ENCODE peak calls at places on chromosomes 2 and 18, in six cellular contexts. One of them, this sample, is unnamed.

GRCh38 chr2:222034058-222034457 is 264.7 kb downstream of the PAX3 start:
- DNase-seq in left cardiac atrium: no peak
- DNase-seq in dorsolateral prefrontal cortex: no peak
- DNase-seq in SK-N-SH: no peak
- DNase-seq in HS-5: no peak
- DNase-seq in CD8-positive, alpha-beta T cell: no peak
- DNase-seq in this sample: no peak

GRCh38 chr2:172704072-172704936 is 31.3 kb upstream of the RAPGEF4 start:
- DNase-seq in dorsolateral prefrontal cortex: no peak
- DNase-seq in SK-N-SH: peak; percentile 44
- DNase-seq in HS-5: no peak
- DNase-seq in left cardiac atrium: no peak
- DNase-seq in CD8-positive, alpha-beta T cell: no peak
- DNase-seq in this sample: no peak

GRCh38 chr2:228367356-228367755 is 185.9 kb upstream of the SPHKAP start:
- DNase-seq in dorsolateral prefrontal cortex: no peak
- DNase-seq in left cardiac atrium: no peak
- DNase-seq in SK-N-SH: no peak
- DNase-seq in CD8-positive, alpha-beta T cell: no peak
- DNase-seq in HS-5: no peak
- DNase-seq in this sample: no peak

GRCh38 chr2:5825686-5826085 is 133.5 kb downstream of the SOX11 start:
- DNase-seq in SK-N-SH: no peak
- DNase-seq in left cardiac atrium: no peak
- DNase-seq in dorsolateral prefrontal cortex: no peak
- DNase-seq in HS-5: no peak
- DNase-seq in CD8-positive, alpha-beta T cell: no peak
- DNase-seq in this sample: no peak

GRCh38 chr2:105691942-105692341 is 52.8 kb upstream of the NCK2 start:
- DNase-seq in left cardiac atrium: no peak
- DNase-seq in CD8-positive, alpha-beta T cell: no peak
- DNase-seq in dorsolateral prefrontal cortex: no peak
- DNase-seq in SK-N-SH: no peak
- DNase-seq in HS-5: no peak
- DNase-seq in this sample: no peak

GRCh38 chr2:147097747-147098146 is 747.1 kb upstream of the ACVR2A start:
- DNase-seq in CD8-positive, alpha-beta T cell: no peak
- DNase-seq in SK-N-SH: no peak
- DNase-seq in left cardiac atrium: no peak
- DNase-seq in dorsolateral prefrontal cortex: no peak
- DNase-seq in HS-5: no peak
- DNase-seq in this sample: no peak

GRCh38 chr18:7535436-7536190 is 31.5 kb upstream of the PTPRM start:
- DNase-seq in HS-5: peak; percentile 25
- DNase-seq in left cardiac atrium: no peak
- DNase-seq in dorsolateral prefrontal cortex: no peak
- DNase-seq in SK-N-SH: no peak
- DNase-seq in CD8-positive, alpha-beta T cell: no peak
- DNase-seq in this sample: no peak

GRCh38 chr2:30301551-30301950 is 70.2 kb downstream of the LBH start:
- DNase-seq in dorsolateral prefrontal cortex: no peak
- DNase-seq in left cardiac atrium: no peak
- DNase-seq in CD8-positive, alpha-beta T cell: no peak
- DNase-seq in HS-5: no peak
- DNase-seq in SK-N-SH: no peak
- DNase-seq in this sample: no peak

GRCh38 chr2:66462196-66462825 is 27.4 kb downstream of the MEIS1 start:
- DNase-seq in dorsolateral prefrontal cortex: no peak
- DNase-seq in SK-N-SH: no peak
- DNase-seq in left cardiac atrium: no peak
- DNase-seq in HS-5: no peak
- DNase-seq in CD8-positive, alpha-beta T cell: no peak
- DNase-seq in this sample: no peak

GRCh38 chr2:240224676-240225075 is 84.2 kb upstream of the OTOS start:
- DNase-seq in HS-5: peak; percentile 23
- DNase-seq in dorsolateral prefrontal cortex: no peak
- DNase-seq in CD8-positive, alpha-beta T cell: no peak
- DNase-seq in left cardiac atrium: no peak
- DNase-seq in SK-N-SH: no peak
- DNase-seq in this sample: no peak

GRCh38 chr18:44816028-44816427 is 135.3 kb downstream of the SETBP1 start:
- DNase-seq in CD8-positive, alpha-beta T cell: no peak
- DNase-seq in dorsolateral prefrontal cortex: no peak
- DNase-seq in HS-5: no peak
- DNase-seq in left cardiac atrium: no peak
- DNase-seq in SK-N-SH: no peak
- DNase-seq in this sample: no peak

GRCh38 chr18:23605941-23606340 is 19.6 kb upstream of the NPC1 start:
- DNase-seq in HS-5: no peak
- DNase-seq in left cardiac atrium: no peak
- DNase-seq in dorsolateral prefrontal cortex: no peak
- DNase-seq in SK-N-SH: no peak
- DNase-seq in CD8-positive, alpha-beta T cell: no peak
- DNase-seq in this sample: no peak

GRCh38 chr2:99960724-99961566 is 181.4 kb downstream of the AFF3 start:
- DNase-seq in left cardiac atrium: peak; percentile 56
- DNase-seq in dorsolateral prefrontal cortex: peak; percentile 51
- DNase-seq in CD8-positive, alpha-beta T cell: no peak
- DNase-seq in SK-N-SH: no peak
- DNase-seq in HS-5: no peak
- DNase-seq in this sample: no peak

GRCh38 chr2:54672587-54673456 is 50.6 kb upstream of the EML6 start:
- DNase-seq in HS-5: no peak
- DNase-seq in SK-N-SH: no peak
- DNase-seq in left cardiac atrium: no peak
- DNase-seq in CD8-positive, alpha-beta T cell: no peak
- DNase-seq in dorsolateral prefrontal cortex: no peak
- DNase-seq in this sample: no peak

GRCh38 chr2:186544255-186544675 is 45.6 kb upstream of the ITGAV start:
- DNase-seq in left cardiac atrium: no peak
- DNase-seq in CD8-positive, alpha-beta T cell: no peak
- DNase-seq in SK-N-SH: no peak
- DNase-seq in dorsolateral prefrontal cortex: no peak
- DNase-seq in HS-5: peak; percentile 89
- DNase-seq in this sample: no peak

GRCh38 chr18:67500512-67500911 is 16.0 kb downstream of the DSEL start:
- DNase-seq in HS-5: no peak
- DNase-seq in left cardiac atrium: no peak
- DNase-seq in SK-N-SH: no peak
- DNase-seq in dorsolateral prefrontal cortex: no peak
- DNase-seq in CD8-positive, alpha-beta T cell: no peak
- DNase-seq in this sample: no peak

GRCh38 chr2:118609138-118609537 is 238.3 kb downstream of the EN1 start:
- DNase-seq in SK-N-SH: no peak
- DNase-seq in CD8-positive, alpha-beta T cell: no peak
- DNase-seq in dorsolateral prefrontal cortex: no peak
- DNase-seq in left cardiac atrium: no peak
- DNase-seq in HS-5: no peak
- DNase-seq in this sample: no peak

GRCh38 chr2:29920130-29920577 is 1.2 kb downstream of the ALK start:
- DNase-seq in dorsolateral prefrontal cortex: peak; percentile 29
- DNase-seq in CD8-positive, alpha-beta T cell: peak; percentile 15
- DNase-seq in HS-5: no peak
- DNase-seq in left cardiac atrium: peak; percentile 68
- DNase-seq in SK-N-SH: no peak
- DNase-seq in this sample: peak; percentile 23

GRCh38 chr18:73007935-73008308 is 140.1 kb upstream of the NETO1 start:
- DNase-seq in HS-5: no peak
- DNase-seq in CD8-positive, alpha-beta T cell: no peak
- DNase-seq in left cardiac atrium: no peak
- DNase-seq in SK-N-SH: no peak
- DNase-seq in dorsolateral prefrontal cortex: no peak
- DNase-seq in this sample: no peak

GRCh38 chr2:150410809-150411208 is 76.7 kb downstream of the RND3 start:
- DNase-seq in HS-5: peak; percentile 82
- DNase-seq in left cardiac atrium: no peak
- DNase-seq in dorsolateral prefrontal cortex: no peak
- DNase-seq in CD8-positive, alpha-beta T cell: no peak
- DNase-seq in SK-N-SH: no peak
- DNase-seq in this sample: no peak

GRCh38 chr2:169653636-169654035 is 40.6 kb downstream of the CFAP210 start:
- DNase-seq in HS-5: no peak
- DNase-seq in CD8-positive, alpha-beta T cell: no peak
- DNase-seq in SK-N-SH: no peak
- DNase-seq in dorsolateral prefrontal cortex: no peak
- DNase-seq in left cardiac atrium: no peak
- DNase-seq in this sample: no peak

GRCh38 chr2:98188351-98189046 is 101.5 kb downstream of the VWA3B start:
- DNase-seq in SK-N-SH: no peak
- DNase-seq in CD8-positive, alpha-beta T cell: no peak
- DNase-seq in HS-5: no peak
- DNase-seq in left cardiac atrium: no peak
- DNase-seq in dorsolateral prefrontal cortex: no peak
- DNase-seq in this sample: no peak

GRCh38 chr2:189336276-189336975 is 104.8 kb upstream of the WDR75 start:
- DNase-seq in HS-5: peak; percentile 61
- DNase-seq in CD8-positive, alpha-beta T cell: no peak
- DNase-seq in SK-N-SH: no peak
- DNase-seq in dorsolateral prefrontal cortex: no peak
- DNase-seq in left cardiac atrium: no peak
- DNase-seq in this sample: no peak

GRCh38 chr18:11119550-11119949 is 29.8 kb downstream of the PIEZO2 start:
- DNase-seq in left cardiac atrium: no peak
- DNase-seq in CD8-positive, alpha-beta T cell: no peak
- DNase-seq in HS-5: no peak
- DNase-seq in dorsolateral prefrontal cortex: no peak
- DNase-seq in SK-N-SH: no peak
- DNase-seq in this sample: no peak

GRCh38 chr2:217065695-217066405 is 206.0 kb upstream of the TNP1 start:
- DNase-seq in SK-N-SH: no peak
- DNase-seq in dorsolateral prefrontal cortex: no peak
- DNase-seq in HS-5: peak; percentile 64
- DNase-seq in left cardiac atrium: no peak
- DNase-seq in CD8-positive, alpha-beta T cell: no peak
- DNase-seq in this sample: no peak

GRCh38 chr2:186623121-186623520 is 33.3 kb downstream of the ITGAV start:
- DNase-seq in CD8-positive, alpha-beta T cell: no peak
- DNase-seq in left cardiac atrium: no peak
- DNase-seq in HS-5: no peak
- DNase-seq in dorsolateral prefrontal cortex: no peak
- DNase-seq in SK-N-SH: no peak
- DNase-seq in this sample: no peak

GRCh38 chr18:8890957-8891464 is 185.7 kb downstream of the MTCL1 start:
- DNase-seq in CD8-positive, alpha-beta T cell: no peak
- DNase-seq in left cardiac atrium: no peak
- DNase-seq in SK-N-SH: no peak
- DNase-seq in HS-5: peak; percentile 92
- DNase-seq in dorsolateral prefrontal cortex: no peak
- DNase-seq in this sample: no peak

GRCh38 chr2:185668710-185669109 is 69.9 kb upstream of the FSIP2 start:
- DNase-seq in CD8-positive, alpha-beta T cell: no peak
- DNase-seq in SK-N-SH: no peak
- DNase-seq in dorsolateral prefrontal cortex: no peak
- DNase-seq in HS-5: no peak
- DNase-seq in left cardiac atrium: no peak
- DNase-seq in this sample: no peak

GRCh38 chr18:9874730-9875129 is 11.0 kb upstream of the TXNDC2 start:
- DNase-seq in CD8-positive, alpha-beta T cell: no peak
- DNase-seq in dorsolateral prefrontal cortex: no peak
- DNase-seq in left cardiac atrium: no peak
- DNase-seq in HS-5: no peak
- DNase-seq in SK-N-SH: no peak
- DNase-seq in this sample: no peak

GRCh38 chr18:11994708-11995444 is 13.6 kb downstream of the IMPA2 start:
- DNase-seq in dorsolateral prefrontal cortex: peak; percentile 28
- DNase-seq in SK-N-SH: no peak
- DNase-seq in CD8-positive, alpha-beta T cell: no peak
- DNase-seq in left cardiac atrium: no peak
- DNase-seq in HS-5: no peak
- DNase-seq in this sample: no peak

This sample was measured in caudate nucleus.